ENCODE peak calls at places on chromosomes 5 and 9, in four cellular contexts. D is progenitor cell of endocrine pancreas, B is colonic mucosa, C is NCI-H82. R is an unnamed sample.
A peak's percentile ranks its signal among the peaks of the same experiment; 100 is the strongest.

GRCh38 chr5:40292006-40292405 is 387.7 kb upstream of the PTGER4 start:
- DNase-seq in D (no peak), B (no peak), C (no peak), R (no peak)

GRCh38 chr5:74028976-74029375 is 403.0 kb downstream of the ARHGEF28 start:
- DNase-seq in D (no peak), B (no peak), C (peak; percentile 96), R (no peak)

GRCh38 chr5:126947146-126948010 is 83.0 kb downstream of the MARCHF3 start:
- DNase-seq in D (no peak), B (no peak), C (peak; percentile 12), R (no peak)

GRCh38 chr9:82382887-82383616 is 394.5 kb downstream of the SPATA31D1 start:
- DNase-seq in D (no peak), B (no peak), C (no peak), R (no peak)

GRCh38 chr5:135304352-135305221 is 94.4 kb downstream of the MACROH2A1 start:
- DNase-seq in D (peak; percentile 59), B (no peak), C (peak; percentile 45), R (no peak)

GRCh38 chr5:172939045-172939444 is 20.2 kb upstream of the RPL26L1 start:
- DNase-seq in D (no peak), B (no peak), C (peak; percentile 61), R (peak; percentile 23)

GRCh38 chr5:75050415-75050814 is 1.9 kb downstream of the GCNT4 start:
- DNase-seq in D (no peak), B (peak; percentile 27), C (peak; percentile 67), R (peak; percentile 8)

GRCh38 chr5:173795601-173796000 is 92.5 kb upstream of the CPEB4 start:
- DNase-seq in D (no peak), B (peak; percentile 70), C (no peak), R (no peak)

GRCh38 chr9:112503170-112503569 is 16.5 kb downstream of the KIAA1958 start:
- DNase-seq in D (no peak), B (no peak), C (peak; percentile 58), R (no peak)

GRCh38 chr9:133114886-133115603 is 6.0 kb downstream of the RALGDS start:
- DNase-seq in D (no peak), B (no peak), C (peak; percentile 53), R (no peak)

GRCh38 chr9:13942695-13943094 is 371.2 kb downstream of the NFIB start:
- DNase-seq in D (no peak), B (no peak), C (no peak), R (no peak)

GRCh38 chr5:39867923-39868322 is 443.1 kb upstream of the DAB2 start:
- DNase-seq in D (no peak), B (no peak), C (no peak), R (no peak)

GRCh38 chr5:59496524-59497134 is 396.9 kb downstream of the PDE4D start:
- DNase-seq in D (no peak), B (no peak), C (peak; percentile 2), R (no peak)

GRCh38 chr5:170393235-170393634 is 4.1 kb upstream of the KCNMB1 start:
- DNase-seq in D (no peak), B (no peak), C (no peak), R (no peak)

GRCh38 chr5:169467382-169467781 is 116.2 kb upstream of the SPDL1 start:
- DNase-seq in D (no peak), B (no peak), C (no peak), R (no peak)

GRCh38 chr9:35835216-35835604 is 6.2 kb downstream of the TMEM8B start:
- DNase-seq in D (no peak), B (peak; percentile 65), C (peak; percentile 22), R (no peak)

GRCh38 chr5:109409061-109409843 is 522 bp downstream of the PJA2 start:
- DNase-seq in D (peak; percentile 29), B (peak; percentile 61), C (peak; percentile 70), R (peak; percentile 63)

GRCh38 chr9:122190597-122191381 is 31.1 kb downstream of the MORN5 start:
- DNase-seq in D (no peak), B (peak; percentile 60), C (no peak), R (no peak)

GRCh38 chr9:99103054-99103453 is 1.9 kb upstream of the TGFBR1 start:
- DNase-seq in D (no peak), B (no peak), C (no peak), R (no peak)

GRCh38 chr9:129584136-129584535 is 36.8 kb downstream of the C9orf50 start:
- DNase-seq in D (no peak), B (peak; percentile 79), C (peak; percentile 89), R (peak; percentile 66)

GRCh38 chr9:137679249-137679648 is 60.4 kb downstream of the EHMT1 start:
- DNase-seq in D (no peak), B (no peak), C (no peak), R (no peak)

R was measured in AML-193.